ENCODE peak calls at places on chromosomes 5 and 9, in ten cellular contexts. V is germinal center; H is NCI-H1105 treated with DMSO at 0.1 percent for 48 hours; F is cardiac fibroblast; E is A172; Z is choroid plexus epithelial cell; X is GM10248; G is LoVo; K is stimulated activated CD4-positive, alpha-beta T cell treated with anti-CD3 and anti-CD28 coated beads, Interleukin-15, amount 100 ng/mL, for 24 hours; D is H4. O is an unnamed sample.

GRCh38 chr5:132437604-132438275 is 52.8 kb downstream of the IRF1 start:
- DNase-seq in K (peak; percentile 76), F (peak; percentile 94), G (no peak), X (peak; percentile 82), Z (peak; percentile 96), E (peak; percentile 69), H (no peak), D (peak; percentile 90), V (peak; percentile 76), O (no peak)

GRCh38 chr5:65279603-65280002 is 202.1 kb downstream of the ADAMTS6 start:
- DNase-seq in Z (no peak), H (no peak), G (no peak), V (no peak), X (no peak), F (no peak), D (no peak), E (no peak), K (no peak), O (no peak)

GRCh38 chr9:121499427-121500164 is at the start of gene GGTA1:
- DNase-seq in E (peak; percentile 16), V (peak; percentile 42), K (peak; percentile 29), F (peak; percentile 77), G (peak; percentile 40), X (peak; percentile 52), Z (peak; percentile 52), H (peak; percentile 60), D (no peak), O (no peak)

GRCh38 chr9:123876750-123877149 is 53.2 kb downstream of the DENND1A start:
- DNase-seq in K (no peak), E (no peak), G (no peak), F (no peak), X (no peak), Z (no peak), V (no peak), D (no peak), H (no peak), O (no peak)

GRCh38 chr9:115058684-115059315 is 59.2 kb downstream of the TNC start:
- DNase-seq in K (no peak), Z (peak; percentile 61), X (no peak), F (peak; percentile 35), V (no peak), H (no peak), E (peak; percentile 53), D (peak; percentile 45), G (no peak), O (peak; percentile 31)

GRCh38 chr5:36393656-36394438 is 92.1 kb upstream of the RANBP3L start:
- DNase-seq in D (no peak), Z (no peak), H (no peak), F (no peak), K (no peak), G (no peak), V (no peak), E (no peak), X (no peak), O (no peak)

GRCh38 chr9:76366275-76366674 is 28.0 kb downstream of the RFK start:
- DNase-seq in H (peak; percentile 30), Z (no peak), K (no peak), E (no peak), F (no peak), V (no peak), G (peak; percentile 36), X (no peak), D (no peak), O (no peak)

GRCh38 chr5:61603211-61603908 is 271.3 kb downstream of the ZSWIM6 start:
- DNase-seq in E (peak; percentile 19), F (peak; percentile 30), D (peak; percentile 43), V (no peak), X (no peak), Z (peak; percentile 17), H (no peak), K (no peak), G (no peak), O (no peak)

GRCh38 chr9:115202960-115203751 is 85.2 kb upstream of the TNC start:
- DNase-seq in Z (peak; percentile 52), X (no peak), F (no peak), E (no peak), K (no peak), H (no peak), V (no peak), G (no peak), D (peak; percentile 29), O (no peak)

GRCh38 chr5:139495644-139496435 is 13.3 kb upstream of the STING1 start:
- DNase-seq in G (no peak), V (no peak), E (peak; percentile 38), D (no peak), Z (peak; percentile 37), H (no peak), K (no peak), F (peak; percentile 58), X (no peak), O (no peak)

GRCh38 chr5:10304932-10305331 is 2.8 kb downstream of the CMBL start:
- DNase-seq in E (no peak), Z (no peak), H (no peak), F (no peak), D (no peak), V (no peak), G (no peak), K (no peak), X (no peak), O (no peak)

GRCh38 chr9:79660615-79661014 is 88.8 kb downstream of the TLE4 start:
- DNase-seq in G (no peak), H (peak; percentile 90), K (no peak), D (no peak), Z (no peak), F (no peak), X (no peak), V (no peak), E (no peak), O (no peak)

GRCh38 chr9:87529666-87530065 is 32.0 kb downstream of the DAPK1 start:
- DNase-seq in D (no peak), V (no peak), X (no peak), G (no peak), K (no peak), E (no peak), H (no peak), Z (no peak), F (no peak), O (no peak)

GRCh38 chr5:116358911-116359418 is 215.7 kb downstream of the SEMA6A start:
- DNase-seq in D (no peak), E (no peak), G (no peak), Z (no peak), V (peak; percentile 70), X (peak; percentile 77), H (no peak), K (no peak), F (no peak), O (no peak)

GRCh38 chr9:137174722-137175293 is 3.0 kb upstream of the TMEM210 start:
- DNase-seq in E (no peak), Z (no peak), H (no peak), F (no peak), D (no peak), G (no peak), K (peak; percentile 47), V (no peak), X (no peak), O (no peak)

GRCh38 chr9:96383165-96383939 is at the start of gene SLC35D2:
- DNase-seq in K (peak; percentile 27), D (no peak), E (peak; percentile 61), H (peak; percentile 12), F (peak; percentile 74), V (peak; percentile 27), G (peak; percentile 78), Z (peak; percentile 53), X (peak; percentile 64), O (no peak)

GRCh38 chr9:71663931-71664459 is 104.3 kb downstream of the CEMIP2 start:
- DNase-seq in H (no peak), F (peak; percentile 36), V (no peak), X (no peak), K (no peak), E (peak; percentile 62), Z (peak; percentile 30), G (no peak), D (peak; percentile 84), O (no peak)

GRCh38 chr5:75043736-75044264 is 8.6 kb downstream of the GCNT4 start:
- DNase-seq in Z (no peak), D (no peak), H (no peak), E (no peak), K (no peak), G (no peak), X (no peak), V (no peak), F (no peak), O (no peak)

GRCh38 chr5:97162045-97162444 is 19.6 kb upstream of the LIX1 start:
- DNase-seq in G (peak; percentile 68), H (peak; percentile 51), F (peak; percentile 88), D (peak; percentile 74), Z (peak; percentile 91), X (peak; percentile 15), K (peak; percentile 55), V (peak; percentile 28), E (peak; percentile 73), O (peak; percentile 81)

GRCh38 chr5:74094096-74094778 is 468.2 kb downstream of the ARHGEF28 start:
- DNase-seq in V (no peak), E (no peak), Z (peak; percentile 76), D (no peak), F (peak; percentile 38), G (no peak), H (peak; percentile 25), K (no peak), X (no peak), O (peak; percentile 62)

GRCh38 chr9:35487066-35487465 is 2.8 kb upstream of the RUSC2 start:
- DNase-seq in V (no peak), X (no peak), H (no peak), Z (no peak), D (no peak), K (no peak), E (no peak), F (no peak), G (no peak), O (no peak)

GRCh38 chr5:138149530-138149929 is 10.3 kb upstream of the NME5 start:
- DNase-seq in X (no peak), K (no peak), D (no peak), E (peak; percentile 60), H (no peak), G (no peak), V (no peak), F (peak; percentile 29), Z (no peak), O (no peak)

GRCh38 chr5:151215546-151215880 is 8.4 kb downstream of the CCDC69 start:
- DNase-seq in F (no peak), Z (no peak), H (no peak), K (no peak), G (no peak), V (no peak), E (no peak), D (no peak), X (no peak), O (no peak)

GRCh38 chr5:161084108-161084507 is 232.1 kb upstream of the ATP10B start:
- DNase-seq in H (no peak), D (no peak), G (no peak), K (no peak), Z (no peak), V (no peak), E (no peak), F (no peak), X (no peak), O (no peak)

GRCh38 chr9:130234340-130235260 is 31.0 kb upstream of the HMCN2 start:
- DNase-seq in H (no peak), X (no peak), F (peak; percentile 18), E (no peak), V (no peak), G (no peak), Z (peak; percentile 55), D (no peak), K (no peak), O (no peak)

GRCh38 chr5:63743096-63743798 is 219.0 kb downstream of the HTR1A start:
- DNase-seq in Z (no peak), V (no peak), D (peak; percentile 26), G (no peak), E (no peak), H (no peak), F (no peak), K (no peak), X (no peak), O (no peak)

GRCh38 chr5:140827704-140828401 is at the start of gene PCDHA6:
- DNase-seq in Z (peak; percentile 3), E (no peak), V (no peak), H (no peak), K (no peak), X (no peak), D (no peak), G (no peak), F (no peak), O (no peak)

O was measured in astrocyte of the cerebellum.